ENCODE peak calls at places on chromosomes 13 and 19, in five cellular contexts. U is CD8-positive, alpha-beta memory T cell; F is amniotic epithelial cell; Q is stimulated activated CD4-positive, alpha-beta T cell treated with anti-CD3 and anti-CD28 coated beads, Interleukin-2, amount 100 ng/mL, for 48 hours; M is GM12864. S is an unnamed sample.

GRCh38 chr19:4991996-4992698 is 23.2 kb downstream of the KDM4B start:
- DNase-seq in F (no peak), M (no peak), Q (no peak), U (no peak), S (no peak)

GRCh38 chr19:42596391-42597071 is 1.8 kb upstream of the CEACAM8 start:
- DNase-seq in U (peak; percentile 22), Q (peak; percentile 41), F (peak; percentile 6), M (no peak), S (peak; percentile 3)

GRCh38 chr13:69912576-69913074 is 195.0 kb upstream of the ATXN8OS start:
- DNase-seq in F (no peak), U (no peak), Q (no peak), M (no peak), S (no peak)

GRCh38 chr13:99723847-99724246 is 222.6 kb downstream of the TM9SF2 start:
- DNase-seq in Q (no peak), U (no peak), F (no peak), M (no peak), S (no peak)

GRCh38 chr19:16325161-16325527 is 518 bp downstream of the KLF2 start:
- DNase-seq in F (no peak), U (no peak), M (no peak), Q (no peak), S (no peak)

GRCh38 chr13:66344770-66345367 is 885.3 kb downstream of the PCDH9 start:
- DNase-seq in Q (no peak), M (no peak), U (no peak), F (no peak), S (no peak)

GRCh38 chr13:26895081-26895807 is 134.7 kb upstream of the GPR12 start:
- DNase-seq in Q (no peak), M (no peak), F (no peak), U (no peak), S (no peak)

GRCh38 chr13:97165527-97166425 is 56.4 kb upstream of the MBNL2 start:
- DNase-seq in F (no peak), M (no peak), Q (no peak), U (no peak), S (peak; percentile 48)

GRCh38 chr13:29888306-29888705 is 37.9 kb upstream of the UBL3 start:
- DNase-seq in U (no peak), Q (no peak), F (peak; percentile 69), M (no peak), S (no peak)

GRCh38 chr19:13172335-13173128 is 22.3 kb downstream of the IER2 start:
- DNase-seq in U (peak; percentile 68), M (no peak), F (peak; percentile 81), Q (no peak), S (peak; percentile 34)

GRCh38 chr13:93248627-93249047 is 22.0 kb downstream of the GPC6 start:
- DNase-seq in Q (no peak), U (no peak), M (no peak), F (peak; percentile 67), S (peak; percentile 86)

GRCh38 chr19:39237200-39238184 is 7.3 kb downstream of the IFNL3 start:
- DNase-seq in U (peak; percentile 28), M (peak; percentile 45), Q (peak; percentile 39), F (no peak), S (peak; percentile 70)

GRCh38 chr19:18097217-18097992 is at the start of gene MAST3:
- DNase-seq in U (peak; percentile 89), F (peak; percentile 71), Q (peak; percentile 90), M (no peak), S (peak; percentile 86)

GRCh38 chr19:16227837-16228636 is 30.3 kb downstream of the AP1M1 start:
- DNase-seq in Q (no peak), U (no peak), F (no peak), M (no peak), S (no peak)

GRCh38 chr19:32406161-32407003 is 812 bp downstream of the DPY19L3 start:
- DNase-seq in M (no peak), F (no peak), U (no peak), Q (no peak), S (no peak)

GRCh38 chr19:1882089-1882785 is 3.1 kb downstream of the ABHD17A start:
- DNase-seq in M (no peak), Q (peak; percentile 56), F (no peak), U (peak; percentile 92), S (no peak)